ENCODE peak calls at places on chromosome 16, in five cellular contexts. A, R, F, Y and X are unnamed samples.

GRCh38 chr16:66364117-66364958 is 2.2 kb upstream of the CDH5 start:
- DNase-seq in A (no peak), R (peak), F (no peak), Y (no peak), X (no peak)

GRCh38 chr16:78277374-78277773 is 177.9 kb downstream of the WWOX start:
- DNase-seq in A (no peak), R (no peak), F (no peak), Y (no peak), X (no peak)

GRCh38 chr16:27417047-27417671 is 15.2 kb downstream of the IL21R start:
- DNase-seq in A (peak), R (no peak), F (no peak), Y (no peak), X (no peak)

GRCh38 chr16:85736924-85737323 is 14.0 kb downstream of the C16orf74 start:
- DNase-seq in A (no peak), R (no peak), F (no peak), Y (no peak), X (no peak)

GRCh38 chr16:1945559-1946391 is 2.8 kb upstream of the MSRB1 start:
- DNase-seq in A (no peak), R (no peak), F (no peak), Y (no peak), X (no peak)

GRCh38 chr16:66520406-66521194 is 29.3 kb downstream of the TK2 start:
- DNase-seq in A (peak), R (no peak), F (no peak), Y (no peak), X (no peak)

GRCh38 chr16:22239131-22239805 is 33.2 kb downstream of the EEF2K start:
- DNase-seq in A (no peak), R (no peak), F (no peak), Y (no peak), X (no peak)

GRCh38 chr16:12119562-12119961 is 143.0 kb downstream of the SNX29 start:
- DNase-seq in A (peak), R (no peak), F (no peak), Y (no peak), X (no peak)

GRCh38 chr16:88284626-88285513 is 97.9 kb upstream of the ZNF469 start:
- DNase-seq in A (no peak), R (no peak), F (no peak), Y (no peak), X (no peak)

GRCh38 chr16:68255712-68256111 is 8.6 kb upstream of the SLC7A6 start:
- DNase-seq in A (no peak), R (no peak), F (no peak), Y (no peak), X (no peak)